ENCODE peak calls at places on chromosomes 13 and 19, in five cellular contexts. Z is effector CD4-positive, alpha-beta T cell; L is T-helper 9 cell; Y is NCI-H1417 treated with DMSO at 0.1 percent for 48 hours; H is AG09319. U is an unnamed sample.

GRCh38 chr19:47032171-47032811 is 12.7 kb downstream of the NPAS1 start:
- DNase-seq in H (no peak), Y (no peak), L (peak), Z (peak), U (peak)

GRCh38 chr13:76872686-76873085 is 13.5 kb downstream of the KCTD12 start:
- DNase-seq in Y (no peak), Z (no peak), H (no peak), L (no peak), U (no peak)

GRCh38 chr19:36488816-36489138 is 584 bp downstream of the ZNF566 start:
- DNase-seq in L (no peak), Y (no peak), H (no peak), Z (no peak), U (no peak)

GRCh38 chr13:112320303-112320702 is 55.9 kb upstream of the SPACA7 start:
- DNase-seq in H (no peak), Z (no peak), L (no peak), Y (no peak), U (no peak)

GRCh38 chr13:35957174-35957867 is 173.9 kb downstream of the DCLK1 start:
- DNase-seq in H (no peak), L (no peak), Z (no peak), Y (no peak), U (no peak)

GRCh38 chr13:98175823-98176222 is 1.2 kb downstream of the RNF113B start:
- DNase-seq in Y (no peak), Z (no peak), H (no peak), L (no peak), U (no peak)

GRCh38 chr19:13884726-13885591 is 8.0 kb downstream of the NANOS3 start:
- DNase-seq in Y (peak), H (no peak), L (no peak), Z (no peak), U (no peak)

GRCh38 chr13:91347212-91347995 is at the start of gene MIR17HG:
- DNase-seq in Y (peak), L (peak), Z (peak), H (no peak), U (peak)

GRCh38 chr19:53881482-53882390 is at the start of gene PRKCG:
- DNase-seq in L (peak), H (no peak), Z (peak), Y (no peak), U (peak)

GRCh38 chr13:68506888-68507551 is 1276.9 kb upstream of the PCDH9 start:
- DNase-seq in Z (no peak), H (no peak), L (no peak), Y (no peak), U (no peak)

GRCh38 chr19:22612316-22612715 is 21.8 kb upstream of the ZNF492 start:
- DNase-seq in Z (no peak), L (no peak), H (no peak), Y (no peak), U (no peak)

GRCh38 chr19:3359850-3360493 is 6.4 kb upstream of the NFIC start:
- DNase-seq in L (no peak), Y (no peak), Z (no peak), H (no peak), U (no peak)

GRCh38 chr19:33795370-33796163 is 1.1 kb upstream of the KCTD15 start:
- DNase-seq in L (peak), Z (peak), Y (peak), H (peak), U (no peak)

GRCh38 chr19:29576761-29577661 is 29.1 kb upstream of the POP4 start:
- DNase-seq in L (no peak), Z (no peak), H (no peak), Y (no peak), U (no peak)

GRCh38 chr19:49712397-49712859 is 21.5 kb downstream of the CPT1C start:
- DNase-seq in H (peak), L (no peak), Z (no peak), Y (no peak), U (no peak)

GRCh38 chr13:86932935-86933334 is 738.2 kb upstream of the SLITRK5 start:
- DNase-seq in Z (no peak), H (no peak), L (no peak), Y (no peak), U (no peak)

GRCh38 chr19:27794444-27795042 is 1418.4 kb downstream of the UQCRFS1 start:
- DNase-seq in H (no peak), L (no peak), Y (no peak), Z (no peak), U (no peak)

GRCh38 chr19:46371371-46371901 is 24.5 kb downstream of the PPP5C start:
- DNase-seq in L (no peak), H (no peak), Y (no peak), Z (no peak), U (no peak)

GRCh38 chr13:32200741-32201140 is 114.4 kb downstream of the ZAR1L start:
- DNase-seq in Y (no peak), Z (no peak), L (no peak), H (no peak), U (no peak)

GRCh38 chr13:102556806-102557205 is 40.0 kb upstream of the TPP2 start:
- DNase-seq in Z (no peak), Y (no peak), L (no peak), H (no peak), U (no peak)

GRCh38 chr13:98014766-98015165 is 61.3 kb downstream of the IPO5 start:
- DNase-seq in H (peak), Z (no peak), L (no peak), Y (no peak), U (no peak)

GRCh38 chr13:93767917-93768422 is 541.4 kb downstream of the GPC6 start:
- DNase-seq in Y (no peak), Z (no peak), L (no peak), H (no peak), U (no peak)

GRCh38 chr19:3336680-3337523 is 29.5 kb upstream of the NFIC start:
- DNase-seq in Y (no peak), Z (no peak), L (no peak), H (no peak), U (no peak)

GRCh38 chr19:29484876-29485275 is 40.9 kb upstream of the VSTM2B start:
- DNase-seq in H (no peak), Y (no peak), Z (no peak), L (no peak), U (no peak)

GRCh38 chr19:29836409-29836825 is 24.6 kb downstream of the CCNE1 start:
- DNase-seq in L (no peak), Y (no peak), Z (no peak), H (no peak), U (no peak)

GRCh38 chr13:76148926-76149325 is 512.8 kb downstream of the LMO7 start:
- DNase-seq in Y (no peak), H (peak), L (no peak), Z (no peak), U (no peak)

GRCh38 chr13:63088226-63088625 is 1672.6 kb upstream of the PCDH20 start:
- DNase-seq in H (no peak), Z (no peak), Y (no peak), L (no peak), U (no peak)

GRCh38 chr13:35474551-35474950 is 1.9 kb downstream of the MAB21L1 start:
- DNase-seq in H (no peak), Z (no peak), Y (no peak), L (no peak), U (no peak)

GRCh38 chr13:23794267-23795161 is 94.7 kb downstream of the MIPEP start:
- DNase-seq in H (peak), Z (no peak), Y (no peak), L (no peak), U (no peak)

GRCh38 chr19:53308339-53308811 is 25.2 kb upstream of the ZNF845 start:
- DNase-seq in L (no peak), H (no peak), Z (no peak), Y (no peak), U (no peak)

GRCh38 chr19:51359294-51359693 is 6.9 kb downstream of the ETFB start:
- DNase-seq in Z (no peak), H (peak), L (no peak), Y (no peak), U (no peak)

U was measured in T follicular helper cell.